ENCODE peak calls at places on chromosomes 13 and 19, in eight cellular contexts. M is thoracic aorta, N is sigmoid colon, E is fibroblast of lung, U is psoas muscle, R is hepatocyte, F is uterus, W is upper lobe of right lung. L is an unnamed sample. For H3K4me1, the result is how much of the 10 kb centered on the place peaks cover.

GRCh38 chr13:114145722-114146121 is 13.3 kb upstream of the RASA3 start:
- DNase-seq in E (no peak), W (peak), U (no peak), M (no peak), N (peak), R (no peak), F (no peak), L (no peak)

GRCh38 chr19:41133260-41133659 is 19.0 kb downstream of the CYP2F1 start:
- DNase-seq in M (no peak), U (no peak), R (no peak), E (no peak), W (peak), N (no peak), F (no peak), L (no peak)

GRCh38 chr13:35146686-35147085 is 204.6 kb downstream of the NBEA start:
- DNase-seq in R (no peak), E (peak), M (no peak), F (no peak), W (no peak), N (no peak), U (no peak), L (no peak)

GRCh38 chr13:45107539-45107938 is 12.8 kb upstream of the GTF2F2 start:
- DNase-seq in W (no peak), N (no peak), U (no peak), R (no peak), E (no peak), F (no peak), M (no peak), L (no peak)

GRCh38 chr19:9847087-9847671 is 12.1 kb downstream of the PIN1 start:
- DNase-seq in E (peak), R (peak), W (no peak), M (peak), F (peak), U (peak), N (peak), L (no peak)

GRCh38 chr19:4866595-4867424 is 657 bp downstream of the PLIN3 start:
- DNase-seq in F (peak), W (peak), R (peak), E (peak), N (peak), M (no peak), U (peak), L (peak)

GRCh38 chr13:101556676-101557121 is 104.2 kb downstream of the ITGBL1 start:
- DNase-seq in N (no peak), E (no peak), R (no peak), U (peak), M (no peak), F (no peak), W (no peak), L (no peak)

GRCh38 chr13:40589285-40590109 is 76.9 kb downstream of the FOXO1 start:
- DNase-seq in R (no peak), U (peak), F (no peak), W (no peak), E (peak), M (no peak), N (peak), L (no peak)

DNA sequence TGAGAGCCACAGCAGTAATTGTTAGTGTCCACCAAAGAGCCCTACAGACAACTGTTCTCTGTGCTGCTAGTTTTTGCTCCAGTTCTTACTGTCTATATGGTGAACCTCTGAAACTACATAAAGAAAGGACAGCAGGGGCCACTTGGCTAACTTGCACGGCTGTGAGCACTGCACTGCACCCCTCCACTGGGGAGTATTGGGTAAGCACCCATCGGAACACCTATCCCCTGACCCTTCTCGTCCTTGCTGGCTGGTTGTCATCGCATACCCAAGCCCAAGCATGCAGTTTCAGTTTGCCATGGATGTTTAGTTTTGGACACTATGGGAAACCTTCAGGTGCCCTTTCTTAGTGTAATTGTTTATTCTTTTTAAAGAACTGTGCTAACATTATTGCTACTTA is 73.2 kb upstream of the GPR183 start:
- DNase-seq in U (no peak), N (no peak), M (no peak), F (no peak), E (no peak), W (no peak), R (no peak), L (no peak)
- H3K4me1 ChIP-seq in U (under half), N (under half), M (under half), F (under half), E (under half), W (under half), R (under half), L (under half)

GRCh38 chr19:54415208-54415900 is at the start of gene TTYH1:
- DNase-seq in F (no peak), U (no peak), N (no peak), E (no peak), M (no peak), W (no peak), R (no peak), L (no peak)
- TF ChIP-seq CTCF in F (no peak), U (peak), N (no peak), E (no peak), M (no peak), W (peak), R (peak), L (peak)

GRCh38 chr19:19106061-19106551 is 32.2 kb downstream of the TMEM161A start:
- DNase-seq in R (peak), M (no peak), W (no peak), N (no peak), F (peak), U (no peak), E (no peak), L (no peak)
- H3K4me3 ChIP-seq in R (no peak), M (peak), W (peak), N (peak), F (peak), U (peak), E (peak), L (no peak)

GRCh38 chr13:51426982-51427381 is 25.9 kb downstream of the INTS6 start:
- DNase-seq in F (no peak), E (no peak), N (no peak), M (no peak), R (no peak), W (no peak), U (no peak), L (no peak)

GRCh38 chr13:51420681-51421476 is 32.0 kb downstream of the INTS6 start:
- DNase-seq in E (no peak), N (no peak), F (no peak), R (no peak), W (no peak), U (no peak), M (no peak), L (no peak)

GRCh38 chr13:51422484-51422883 is 30.4 kb downstream of the INTS6 start:
- DNase-seq in R (no peak), W (no peak), E (no peak), U (no peak), F (no peak), M (no peak), N (no peak), L (no peak)

GRCh38 chr13:51423766-51424165 is 29.1 kb downstream of the INTS6 start:
- DNase-seq in U (no peak), M (no peak), N (no peak), E (no peak), W (no peak), R (no peak), F (no peak), L (no peak)

GRCh38 chr13:51425410-51426042 is 27.3 kb downstream of the INTS6 start:
- DNase-seq in N (no peak), U (no peak), F (no peak), E (peak), M (no peak), R (peak), W (no peak), L (no peak)
- H3K4me1 ChIP-seq in N (under half), U (under half), F (under half), E (under half), M (under half), R (under half), W (under half), L (under half)

L was measured in Caco-2.